ENCODE peak calls at places on chromosomes 13 and 19, in four cellular contexts. One of them, this sample, is unnamed.

GRCh38 chr13:98172570-98173405 is 4.3 kb downstream of the RNF113B start:
- DNase-seq in GM23248: peak; percentile 61
- DNase-seq in neuronal stem cell: no peak
- DNase-seq in CD8-positive, alpha-beta memory T cell: no peak
- DNase-seq in this sample: peak; percentile 49

GRCh38 chr19:50333737-50334617 is 4.8 kb upstream of the KCNC3 start:
- DNase-seq in GM23248: peak; percentile 78
- DNase-seq in neuronal stem cell: no peak
- DNase-seq in CD8-positive, alpha-beta memory T cell: peak; percentile 86
- DNase-seq in this sample: no peak

GRCh38 chr19:19482785-19483625 is 32.3 kb downstream of the TSSK6 start:
- DNase-seq in GM23248: no peak
- DNase-seq in neuronal stem cell: no peak
- DNase-seq in CD8-positive, alpha-beta memory T cell: no peak
- DNase-seq in this sample: no peak

GRCh38 chr13:29284726-29285125 is 310.8 kb downstream of the SLC7A1 start:
- DNase-seq in GM23248: peak; percentile 4
- DNase-seq in neuronal stem cell: no peak
- DNase-seq in CD8-positive, alpha-beta memory T cell: no peak
- DNase-seq in this sample: no peak

GRCh38 chr13:75016225-75016624 is 465.7 kb downstream of the TBC1D4 start:
- DNase-seq in GM23248: no peak
- DNase-seq in neuronal stem cell: no peak
- DNase-seq in CD8-positive, alpha-beta memory T cell: no peak
- DNase-seq in this sample: no peak

GRCh38 chr13:111049791-111050538 is 65.1 kb upstream of the ARHGEF7 start:
- DNase-seq in GM23248: peak; percentile 50
- DNase-seq in neuronal stem cell: no peak
- DNase-seq in CD8-positive, alpha-beta memory T cell: no peak
- DNase-seq in this sample: no peak

GRCh38 chr19:52248256-52248655 is 21.1 kb upstream of the ZNF766 start:
- DNase-seq in GM23248: peak; percentile 73
- DNase-seq in neuronal stem cell: no peak
- DNase-seq in CD8-positive, alpha-beta memory T cell: peak; percentile 50
- DNase-seq in this sample: peak; percentile 47

GRCh38 chr19:55165952-55166529 is 372 bp downstream of the DNAAF3 start:
- DNase-seq in GM23248: peak; percentile 87
- DNase-seq in neuronal stem cell: peak; percentile 81
- DNase-seq in CD8-positive, alpha-beta memory T cell: peak; percentile 66
- DNase-seq in this sample: peak; percentile 78

GRCh38 chr19:11931051-11931450 is 6.1 kb downstream of the ZNF700 start:
- DNase-seq in GM23248: no peak
- DNase-seq in neuronal stem cell: no peak
- DNase-seq in CD8-positive, alpha-beta memory T cell: no peak
- DNase-seq in this sample: peak; percentile 42

GRCh38 chr19:42051166-42052115 is 18.6 kb downstream of the GRIK5 start:
- DNase-seq in GM23248: peak; percentile 62
- DNase-seq in neuronal stem cell: no peak
- DNase-seq in CD8-positive, alpha-beta memory T cell: no peak
- DNase-seq in this sample: no peak

GRCh38 chr13:114042066-114042815 is 68.4 kb upstream of the C13orf46 start:
- DNase-seq in GM23248: no peak
- DNase-seq in neuronal stem cell: no peak
- DNase-seq in CD8-positive, alpha-beta memory T cell: no peak
- DNase-seq in this sample: no peak

GRCh38 chr19:4066176-4066606 is 508 bp downstream of the ZBTB7A start:
- DNase-seq in GM23248: no peak
- DNase-seq in neuronal stem cell: no peak
- DNase-seq in CD8-positive, alpha-beta memory T cell: peak; percentile 73
- DNase-seq in this sample: no peak

GRCh38 chr19:3590991-3591659 is 5.8 kb downstream of the GIPC3 start:
- DNase-seq in GM23248: no peak
- DNase-seq in neuronal stem cell: no peak
- DNase-seq in CD8-positive, alpha-beta memory T cell: no peak
- DNase-seq in this sample: no peak

GRCh38 chr19:33771308-33772101 is 25.2 kb upstream of the KCTD15 start:
- DNase-seq in GM23248: peak; percentile 73
- DNase-seq in neuronal stem cell: peak; percentile 69
- DNase-seq in CD8-positive, alpha-beta memory T cell: peak; percentile 26
- DNase-seq in this sample: peak; percentile 36

DNA sequence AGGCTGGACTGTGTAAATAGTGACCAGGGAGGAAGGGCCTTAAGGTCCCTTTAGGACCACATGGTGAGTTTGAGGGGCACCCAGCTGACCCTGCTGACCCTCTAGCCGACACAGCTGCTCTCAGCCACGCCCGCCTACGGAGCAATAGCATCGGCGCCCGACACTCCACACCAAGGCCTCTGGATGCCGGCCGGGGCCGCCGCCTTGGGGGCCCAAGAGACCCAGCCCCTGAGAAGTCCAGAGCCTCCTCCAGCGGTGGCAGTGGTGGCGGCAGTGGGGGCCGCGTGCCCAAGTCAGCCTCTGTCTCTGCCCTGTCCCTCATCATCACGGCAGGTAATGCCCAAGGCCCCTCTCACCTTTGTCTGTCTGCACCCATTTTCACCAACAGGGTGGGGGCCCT is 8.6 kb upstream of the PIK3R2 start:
- DNase-seq in GM23248: no peak
- DNase-seq in neuronal stem cell: no peak
- DNase-seq in CD8-positive, alpha-beta memory T cell: no peak
- DNase-seq in this sample: no peak
- H3K36me3 ChIP-seq in GM23248: peaks cover 13% of the 10 kb centered on the region
- H3K36me3 ChIP-seq in neuronal stem cell: peaks cover 20% of the 10 kb centered on the region
- H3K36me3 ChIP-seq in CD8-positive, alpha-beta memory T cell: peaks cover 46% of the 10 kb centered on the region
- H3K36me3 ChIP-seq in this sample: peaks cover 12% of the 10 kb centered on the region

GRCh38 chr19:2235026-2235395 is 1.1 kb downstream of the PLEKHJ1 start:
- DNase-seq in GM23248: peak; percentile 28
- DNase-seq in neuronal stem cell: no peak
- DNase-seq in CD8-positive, alpha-beta memory T cell: no peak
- DNase-seq in this sample: no peak
- H3K36me3 ChIP-seq in GM23248: no peaks in the 10 kb centered on the region
- H3K36me3 ChIP-seq in neuronal stem cell: peaks cover 26% of the 10 kb centered on the region
- H3K36me3 ChIP-seq in CD8-positive, alpha-beta memory T cell: peaks cover 6% of the 10 kb centered on the region
- H3K36me3 ChIP-seq in this sample: peaks cover 22% of the 10 kb centered on the region

DNA sequence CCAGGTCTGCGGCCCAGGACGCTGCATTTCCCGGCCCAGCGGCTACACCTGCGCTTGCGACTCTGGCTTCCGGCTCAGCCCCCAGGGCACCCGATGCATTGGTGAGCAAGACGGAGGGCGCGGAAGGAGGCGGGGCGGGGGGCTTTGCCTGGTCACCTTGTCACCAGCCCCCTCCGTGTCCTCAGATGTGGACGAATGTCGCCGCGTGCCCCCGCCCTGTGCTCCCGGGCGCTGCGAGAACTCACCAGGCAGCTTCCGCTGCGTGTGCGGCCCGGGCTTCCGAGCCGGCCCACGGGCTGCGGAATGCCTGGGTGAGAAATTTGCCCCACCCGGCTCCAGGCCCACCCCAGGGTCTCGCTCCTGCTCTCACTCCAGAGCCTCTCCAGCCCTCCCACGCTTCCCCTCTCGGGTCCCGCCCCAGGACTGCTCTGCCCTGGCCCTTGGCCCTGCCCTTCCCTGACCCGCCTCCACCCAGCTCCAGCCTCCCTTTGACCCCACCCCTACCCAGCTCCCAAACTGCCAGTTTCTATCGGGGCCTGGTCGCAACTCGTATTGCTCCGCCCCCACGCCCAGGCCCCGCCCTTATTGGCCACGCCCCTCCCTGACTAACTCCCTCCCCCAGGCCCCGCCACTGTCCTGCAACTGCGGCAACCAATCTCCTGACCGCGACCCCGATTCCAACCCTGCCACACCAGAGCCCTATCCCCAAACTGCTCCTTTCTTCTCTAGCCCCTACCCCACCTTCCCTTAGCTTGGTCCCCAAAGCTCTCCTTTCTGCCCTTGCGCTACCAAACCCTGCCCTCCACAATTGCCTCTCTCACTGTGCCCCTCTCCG is 8.6 kb downstream of the LTBP4 start:
- DNase-seq in GM23248: peak; percentile 94
- DNase-seq in neuronal stem cell: peak; percentile 80
- DNase-seq in CD8-positive, alpha-beta memory T cell: peak; percentile 78
- DNase-seq in this sample: no peak
- H3K36me3 ChIP-seq in GM23248: no peaks in the 10 kb centered on the region
- H3K36me3 ChIP-seq in neuronal stem cell: no peaks in the 10 kb centered on the region
- H3K36me3 ChIP-seq in CD8-positive, alpha-beta memory T cell: no peaks in the 10 kb centered on the region
- H3K36me3 ChIP-seq in this sample: peaks cover 4% of the 10 kb centered on the region

DNA sequence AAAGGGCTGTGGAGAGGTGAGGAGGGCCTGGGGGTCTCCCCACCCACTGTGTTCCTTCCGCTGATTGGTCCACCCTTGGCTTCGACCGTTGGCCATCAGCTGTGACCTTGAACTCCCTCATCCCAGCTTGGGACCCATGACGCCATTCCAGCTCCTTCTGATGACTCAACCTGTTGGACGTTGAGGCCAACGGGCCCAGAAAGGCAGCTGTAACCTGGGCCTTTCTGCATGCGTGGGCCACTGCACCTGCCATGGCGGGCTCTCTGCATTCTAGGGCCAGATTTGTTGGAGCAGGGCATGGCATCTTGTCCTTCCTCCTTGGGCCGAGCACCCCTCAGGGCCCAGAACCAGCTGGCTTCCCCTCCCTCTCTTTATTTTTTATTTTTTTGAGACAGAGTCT is 30.2 kb downstream of the PEX11G start:
- DNase-seq in GM23248: no peak
- DNase-seq in neuronal stem cell: no peak
- DNase-seq in CD8-positive, alpha-beta memory T cell: no peak
- DNase-seq in this sample: no peak
- H3K36me3 ChIP-seq in GM23248: peaks cover 10% of the 10 kb centered on the region
- H3K36me3 ChIP-seq in neuronal stem cell: peaks cover 32% of the 10 kb centered on the region
- H3K36me3 ChIP-seq in CD8-positive, alpha-beta memory T cell: peaks cover 83% of the 10 kb centered on the region
- H3K36me3 ChIP-seq in this sample: peaks cover 11% of the 10 kb centered on the region

GRCh38 chr19:47022140-47022536 is 2.5 kb downstream of the NPAS1 start:
- DNase-seq in GM23248: no peak
- DNase-seq in neuronal stem cell: no peak
- DNase-seq in CD8-positive, alpha-beta memory T cell: no peak
- DNase-seq in this sample: no peak
- H3K36me3 ChIP-seq in GM23248: no peaks in the 10 kb centered on the region
- H3K36me3 ChIP-seq in neuronal stem cell: no peaks in the 10 kb centered on the region
- H3K36me3 ChIP-seq in CD8-positive, alpha-beta memory T cell: no peaks in the 10 kb centered on the region
- H3K36me3 ChIP-seq in this sample: no peaks in the 10 kb centered on the region

GRCh38 chr19:16206637-16207036 is 8.9 kb downstream of the AP1M1 start:
- DNase-seq in GM23248: no peak
- DNase-seq in neuronal stem cell: no peak
- DNase-seq in CD8-positive, alpha-beta memory T cell: no peak
- DNase-seq in this sample: no peak

GRCh38 chr19:16205205-16206045 is 7.7 kb downstream of the AP1M1 start:
- DNase-seq in GM23248: no peak
- DNase-seq in neuronal stem cell: no peak
- DNase-seq in CD8-positive, alpha-beta memory T cell: no peak
- DNase-seq in this sample: no peak

GRCh38 chr19:16207063-16207462 is 9.4 kb downstream of the AP1M1 start:
- DNase-seq in GM23248: no peak
- DNase-seq in neuronal stem cell: no peak
- DNase-seq in CD8-positive, alpha-beta memory T cell: no peak
- DNase-seq in this sample: no peak

GRCh38 chr19:16207490-16208025 is 9.8 kb downstream of the AP1M1 start:
- DNase-seq in GM23248: no peak
- DNase-seq in neuronal stem cell: no peak
- DNase-seq in CD8-positive, alpha-beta memory T cell: no peak
- DNase-seq in this sample: no peak

DNA sequence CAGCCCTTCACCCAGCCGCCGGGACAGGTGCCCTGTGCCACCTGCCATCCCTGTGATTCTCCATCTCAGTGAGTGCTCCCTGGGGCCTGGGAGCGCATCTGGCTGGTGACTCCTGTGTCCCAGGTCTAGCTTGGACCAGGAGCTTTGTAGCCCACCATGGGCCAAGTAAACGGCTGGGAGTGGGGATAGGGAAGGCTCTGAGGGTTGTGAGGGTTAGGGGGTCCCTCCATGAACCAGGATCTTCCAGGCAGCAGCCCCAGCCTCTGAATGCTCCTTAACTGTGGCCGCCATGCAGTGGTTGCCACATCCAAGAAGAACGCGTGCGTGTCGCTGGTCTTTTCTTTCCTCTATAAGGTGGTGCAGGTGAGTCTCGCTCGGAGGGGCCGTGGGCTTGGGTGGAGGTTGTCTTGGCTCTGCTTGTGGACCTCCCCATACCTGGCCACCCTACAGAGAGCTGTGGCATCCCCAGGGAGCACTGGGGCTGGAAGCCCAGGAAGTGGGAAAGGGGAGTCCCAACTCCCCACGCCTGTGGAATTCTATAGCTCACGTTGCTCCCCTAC is 8.4 kb downstream of the AP1M1 start:
- DNase-seq in GM23248: no peak
- DNase-seq in neuronal stem cell: no peak
- DNase-seq in CD8-positive, alpha-beta memory T cell: no peak
- DNase-seq in this sample: no peak
- H3K36me3 ChIP-seq in GM23248: peaks cover 27% of the 10 kb centered on the region
- H3K36me3 ChIP-seq in neuronal stem cell: peaks cover 47% of the 10 kb centered on the region
- H3K36me3 ChIP-seq in CD8-positive, alpha-beta memory T cell: peaks cover 43% of the 10 kb centered on the region
- H3K36me3 ChIP-seq in this sample: peaks cover 55% of the 10 kb centered on the region